ENCODE peak calls at places on chromosomes 16 and 17, in six cellular contexts. One of them, this sample, is unnamed. For H3K36me3 and H3K9me3, the result is how much of the 10 kb centered on the place peaks cover.

GRCh38 chr17:73232587-73233373 is 28.9 kb downstream of the CPSF4L start:
- DNase-seq in thoracic aorta: no peak
- DNase-seq in iPS DF 6.9: no peak
- DNase-seq in kidney: peak
- DNase-seq in MG63: peak
- DNase-seq in H1: no peak
- DNase-seq in this sample: no peak

GRCh38 chr17:32267690-32268205 is 2.1 kb downstream of the RHBDL3 start:
- DNase-seq in thoracic aorta: no peak
- DNase-seq in iPS DF 6.9: no peak
- DNase-seq in kidney: peak
- DNase-seq in MG63: no peak
- DNase-seq in H1: no peak
- DNase-seq in this sample: no peak

GRCh38 chr17:8479431-8479947 is 43.8 kb downstream of the NDEL1 start:
- DNase-seq in thoracic aorta: no peak
- DNase-seq in iPS DF 6.9: no peak
- DNase-seq in kidney: no peak
- DNase-seq in MG63: peak
- DNase-seq in H1: no peak
- DNase-seq in this sample: peak

GRCh38 chr17:72123964-72124791 is 3.4 kb downstream of the SOX9 start:
- DNase-seq in thoracic aorta: no peak
- DNase-seq in iPS DF 6.9: no peak
- DNase-seq in kidney: no peak
- DNase-seq in MG63: no peak
- DNase-seq in H1: no peak
- DNase-seq in this sample: no peak

GRCh38 chr17:4054446-4054845 is 88.4 kb downstream of the ZZEF1 start:
- DNase-seq in thoracic aorta: no peak
- DNase-seq in iPS DF 6.9: no peak
- DNase-seq in kidney: no peak
- DNase-seq in MG63: no peak
- DNase-seq in H1: no peak
- DNase-seq in this sample: no peak

GRCh38 chr16:81798311-81799137 is 19.4 kb downstream of the PLCG2 start:
- DNase-seq in thoracic aorta: no peak
- DNase-seq in iPS DF 6.9: no peak
- DNase-seq in kidney: no peak
- DNase-seq in MG63: no peak
- DNase-seq in H1: no peak
- DNase-seq in this sample: no peak

GRCh38 chr17:57284583-57284982 is 28.3 kb downstream of the MSI2 start:
- DNase-seq in thoracic aorta: no peak
- DNase-seq in iPS DF 6.9: no peak
- DNase-seq in kidney: no peak
- DNase-seq in MG63: no peak
- DNase-seq in H1: no peak
- DNase-seq in this sample: no peak

GRCh38 chr16:3112881-3113574 is 642 bp downstream of the ZNF205 start:
- DNase-seq in thoracic aorta: no peak
- DNase-seq in iPS DF 6.9: no peak
- DNase-seq in kidney: peak
- DNase-seq in MG63: no peak
- DNase-seq in H1: no peak
- DNase-seq in this sample: no peak

GRCh38 chr17:7478276-7479138 is 924 bp downstream of the ZBTB4 start:
- DNase-seq in thoracic aorta: no peak
- DNase-seq in iPS DF 6.9: no peak
- DNase-seq in kidney: peak
- DNase-seq in MG63: peak
- DNase-seq in H1: no peak
- DNase-seq in this sample: peak

GRCh38 chr17:737561-738113 is 5.2 kb downstream of the TLCD3A start:
- DNase-seq in thoracic aorta: no peak
- DNase-seq in iPS DF 6.9: no peak
- DNase-seq in kidney: no peak
- DNase-seq in MG63: no peak
- DNase-seq in H1: no peak
- DNase-seq in this sample: no peak

GRCh38 chr16:85329059-85329812 is 217.0 kb upstream of the CIBAR2 start:
- DNase-seq in thoracic aorta: no peak
- DNase-seq in iPS DF 6.9: no peak
- DNase-seq in kidney: peak
- DNase-seq in MG63: peak
- DNase-seq in H1: no peak
- DNase-seq in this sample: no peak

GRCh38 chr17:72774251-72774650 is 318.2 kb downstream of the SLC39A11 start:
- DNase-seq in thoracic aorta: no peak
- DNase-seq in iPS DF 6.9: no peak
- DNase-seq in kidney: no peak
- DNase-seq in MG63: no peak
- DNase-seq in H1: no peak
- DNase-seq in this sample: no peak

GRCh38 chr16:89383095-89384003 is 107.0 kb downstream of the ANKRD11 start:
- DNase-seq in thoracic aorta: no peak
- DNase-seq in iPS DF 6.9: no peak
- DNase-seq in kidney: peak
- DNase-seq in MG63: peak
- DNase-seq in H1: no peak
- DNase-seq in this sample: peak

GRCh38 chr17:208429-208828 is 27.0 kb upstream of the DOC2B start:
- DNase-seq in thoracic aorta: no peak
- DNase-seq in iPS DF 6.9: no peak
- DNase-seq in kidney: peak
- DNase-seq in MG63: no peak
- DNase-seq in H1: no peak
- DNase-seq in this sample: no peak

GRCh38 chr16:89442990-89443726 is 47.2 kb downstream of the ANKRD11 start:
- DNase-seq in thoracic aorta: no peak
- DNase-seq in iPS DF 6.9: no peak
- DNase-seq in kidney: no peak
- DNase-seq in MG63: peak
- DNase-seq in H1: no peak
- DNase-seq in this sample: no peak

GRCh38 chr16:72620853-72621252 is 427.1 kb downstream of the ZFHX3 start:
- DNase-seq in thoracic aorta: no peak
- DNase-seq in iPS DF 6.9: no peak
- DNase-seq in kidney: no peak
- DNase-seq in MG63: no peak
- DNase-seq in H1: no peak
- DNase-seq in this sample: no peak

GRCh38 chr17:73506470-73507435 is 137.5 kb downstream of the SDK2 start:
- DNase-seq in thoracic aorta: no peak
- DNase-seq in iPS DF 6.9: no peak
- DNase-seq in kidney: no peak
- DNase-seq in MG63: no peak
- DNase-seq in H1: no peak
- DNase-seq in this sample: no peak

GRCh38 chr16:28303132-28303531 is 10.8 kb downstream of the SBK1 start:
- DNase-seq in thoracic aorta: no peak
- DNase-seq in iPS DF 6.9: no peak
- DNase-seq in kidney: no peak
- DNase-seq in MG63: no peak
- DNase-seq in H1: no peak
- DNase-seq in this sample: no peak

GRCh38 chr17:57195790-57196460 is 60.4 kb upstream of the MSI2 start:
- DNase-seq in thoracic aorta: no peak
- DNase-seq in iPS DF 6.9: no peak
- DNase-seq in kidney: no peak
- DNase-seq in MG63: peak
- DNase-seq in H1: no peak
- DNase-seq in this sample: no peak

GRCh38 chr17:60300949-60301348 is 91.0 kb downstream of the USP32 start:
- DNase-seq in thoracic aorta: no peak
- DNase-seq in iPS DF 6.9: no peak
- DNase-seq in kidney: no peak
- DNase-seq in MG63: no peak
- DNase-seq in H1: no peak
- DNase-seq in this sample: no peak

GRCh38 chr16:50139580-50139979 is 13.5 kb upstream of the TENT4B start:
- DNase-seq in thoracic aorta: no peak
- DNase-seq in iPS DF 6.9: no peak
- DNase-seq in kidney: no peak
- DNase-seq in MG63: no peak
- DNase-seq in H1: no peak
- DNase-seq in this sample: no peak

GRCh38 chr16:64993464-64993863 is 128.4 kb downstream of the CDH11 start:
- DNase-seq in thoracic aorta: no peak
- DNase-seq in iPS DF 6.9: no peak
- DNase-seq in kidney: no peak
- DNase-seq in MG63: no peak
- DNase-seq in H1: no peak
- DNase-seq in this sample: no peak

GRCh38 chr16:78002915-78003538 is 19.3 kb upstream of the CLEC3A start:
- DNase-seq in thoracic aorta: peak
- DNase-seq in iPS DF 6.9: peak
- DNase-seq in kidney: peak
- DNase-seq in MG63: peak
- DNase-seq in H1: peak
- DNase-seq in this sample: peak

DNA sequence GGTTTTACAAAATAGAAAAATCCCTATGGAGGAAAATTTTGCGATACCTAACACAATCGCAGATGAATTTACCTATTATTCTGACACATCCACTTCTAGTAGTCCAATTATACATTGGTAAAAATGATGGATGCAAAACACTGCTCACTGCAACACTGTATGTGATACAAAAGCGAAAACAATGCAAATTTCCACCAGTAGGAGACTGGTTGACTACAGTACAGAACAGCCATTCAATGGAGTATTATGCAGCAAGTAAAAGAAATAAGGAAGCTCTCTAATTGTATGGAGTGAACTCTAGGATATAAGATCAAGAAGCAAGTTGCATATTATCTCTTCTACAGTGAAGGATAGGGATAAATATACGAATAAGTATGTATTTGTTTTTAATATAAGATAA is 48.5 kb downstream of the SETD6 start:
- DNase-seq in thoracic aorta: no peak
- DNase-seq in iPS DF 6.9: no peak
- DNase-seq in kidney: no peak
- DNase-seq in MG63: no peak
- DNase-seq in H1: no peak
- DNase-seq in this sample: no peak
- H3K36me3 ChIP-seq in thoracic aorta: under half
- H3K36me3 ChIP-seq in iPS DF 6.9: under half
- H3K36me3 ChIP-seq in kidney: under half
- H3K36me3 ChIP-seq in MG63: half or more
- H3K36me3 ChIP-seq in H1: half or more
- H3K36me3 ChIP-seq in this sample: half or more

DNA sequence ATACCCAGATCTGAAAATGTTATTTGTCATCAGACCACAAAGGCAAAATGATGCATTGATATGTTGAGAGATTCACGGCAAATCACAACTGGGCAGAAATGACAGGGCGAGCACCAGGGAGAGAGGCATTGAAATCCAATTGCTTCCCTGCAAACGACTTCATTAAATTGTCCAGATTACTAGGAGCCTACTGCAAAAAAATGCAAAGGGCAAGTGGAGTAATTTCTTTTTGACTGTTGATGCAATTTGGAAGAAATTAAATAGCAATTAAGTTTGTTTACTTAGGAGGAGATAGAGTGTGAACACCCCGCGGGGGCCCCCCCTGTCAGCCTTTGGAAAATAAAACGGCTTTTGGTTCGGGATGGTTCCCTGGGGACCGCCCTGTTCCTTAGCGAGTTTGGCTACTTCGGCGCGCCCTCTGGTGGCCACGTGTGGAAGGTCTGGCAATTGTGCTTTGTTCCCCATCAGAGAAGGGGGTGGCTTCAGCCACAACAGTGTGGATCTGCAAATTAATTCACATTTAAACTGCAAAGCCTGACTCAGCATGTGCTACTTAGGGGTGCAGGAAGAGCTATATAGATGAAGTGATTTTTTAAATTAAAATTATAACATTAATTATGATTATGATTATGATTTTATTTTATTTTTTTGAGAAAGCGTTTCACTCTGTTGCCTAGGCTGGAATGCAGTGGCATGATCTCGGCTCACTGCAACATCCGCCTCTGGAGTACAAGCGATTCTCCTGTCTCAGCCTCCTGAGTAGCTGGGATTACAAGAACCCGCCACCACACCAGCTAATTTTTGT is 14.5 kb upstream of the TMC7 start:
- DNase-seq in thoracic aorta: peak
- DNase-seq in iPS DF 6.9: peak
- DNase-seq in kidney: peak
- DNase-seq in MG63: peak
- DNase-seq in H1: peak
- DNase-seq in this sample: peak
- H3K4me3 ChIP-seq in thoracic aorta: peak
- H3K4me3 ChIP-seq in iPS DF 6.9: no peak
- H3K4me3 ChIP-seq in kidney: peak
- H3K4me3 ChIP-seq in MG63: peak
- H3K4me3 ChIP-seq in H1: peak
- H3K4me3 ChIP-seq in this sample: peak

DNA sequence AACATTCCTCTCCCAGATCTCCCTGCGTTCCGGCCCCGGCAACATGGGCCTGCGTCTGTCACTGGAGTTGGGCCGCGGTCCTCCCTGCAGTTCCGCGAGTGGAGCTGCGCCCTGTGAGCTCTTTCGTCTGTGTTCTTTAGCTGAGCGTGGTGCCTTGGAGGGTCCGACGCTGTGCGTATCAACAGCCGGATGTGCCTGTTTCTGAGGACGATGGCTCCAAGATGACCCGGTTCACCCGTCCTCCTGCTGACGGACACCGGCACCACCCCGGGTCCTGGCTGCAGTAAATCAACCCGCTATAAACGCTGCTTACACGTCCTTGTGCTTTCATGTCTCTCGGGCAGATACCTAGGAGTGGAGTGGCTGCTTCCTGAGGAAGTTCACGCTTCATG is 44.8 kb upstream of the GNG13 start:
- DNase-seq in thoracic aorta: no peak
- DNase-seq in iPS DF 6.9: no peak
- DNase-seq in kidney: peak
- DNase-seq in MG63: no peak
- DNase-seq in H1: no peak
- DNase-seq in this sample: no peak
- H3K9me3 ChIP-seq in thoracic aorta: under half
- H3K9me3 ChIP-seq in iPS DF 6.9: under half
- H3K9me3 ChIP-seq in kidney: under half
- H3K9me3 ChIP-seq in MG63: under half
- H3K9me3 ChIP-seq in H1: under half
- H3K9me3 ChIP-seq in this sample: under half

GRCh38 chr17:67202503-67202902 is 42.5 kb downstream of the HELZ start:
- DNase-seq in thoracic aorta: no peak
- DNase-seq in iPS DF 6.9: no peak
- DNase-seq in kidney: no peak
- DNase-seq in MG63: no peak
- DNase-seq in H1: no peak
- DNase-seq in this sample: no peak
- H3K36me3 ChIP-seq in thoracic aorta: under half
- H3K36me3 ChIP-seq in iPS DF 6.9: under half
- H3K36me3 ChIP-seq in kidney: under half
- H3K36me3 ChIP-seq in MG63: under half
- H3K36me3 ChIP-seq in H1: under half
- H3K36me3 ChIP-seq in this sample: half or more

This sample was measured in heart right ventricle.